ENCODE peak calls at places on chromosome X, in five cellular contexts. R is GM06990, G is BE2C, I is stomach, L is H7. P is an unnamed sample.

GRCh38 chrX:17743913-17744312 is 6.6 kb downstream of the SCML1 start:
- DNase-seq in I (no peak), R (no peak), G (no peak), L (no peak), P (no peak)

GRCh38 chrX:95058815-95059214 is 1384.8 kb downstream of the FAM133A start:
- DNase-seq in R (no peak), G (no peak), L (no peak), I (no peak), P (no peak)

GRCh38 chrX:79176028-79176427 is 31.5 kb downstream of the GPR174 start:
- DNase-seq in G (no peak), R (no peak), L (no peak), I (no peak), P (no peak)

GRCh38 chrX:16552546-16552945 is 97.4 kb upstream of the S100G start:
- DNase-seq in L (no peak), G (no peak), R (no peak), I (no peak), P (no peak)

GRCh38 chrX:72005046-72005445 is 94.4 kb downstream of the NHSL2 start:
- DNase-seq in L (no peak), I (no peak), R (no peak), G (no peak), P (no peak)

GRCh38 chrX:40209951-40210617 is 112.3 kb upstream of the BCOR start:
- DNase-seq in G (no peak), R (no peak), L (no peak), I (no peak), P (no peak)

GRCh38 chrX:123291623-123292022 is 107.5 kb downstream of the GRIA3 start:
- DNase-seq in R (no peak), I (peak; percentile 42), G (no peak), L (no peak), P (no peak)

GRCh38 chrX:41665676-41666075 is 23.1 kb upstream of the GPR34 start:
- DNase-seq in G (no peak), I (no peak), R (no peak), L (no peak), P (no peak)

GRCh38 chrX:36867143-36867542 is 141.0 kb upstream of the FAM47C start:
- DNase-seq in I (no peak), L (peak; percentile 7), G (no peak), R (no peak), P (peak; percentile 1)

GRCh38 chrX:70171636-70172035 is 5.6 kb upstream of the DGAT2L6 start:
- DNase-seq in I (no peak), R (no peak), L (no peak), G (no peak), P (no peak)

GRCh38 chrX:134377537-134377936 is 82.4 kb upstream of the HPRT1 start:
- DNase-seq in R (no peak), I (no peak), L (no peak), G (peak; percentile 39), P (peak; percentile 68)

GRCh38 chrX:8981742-8982141 is 52.2 kb downstream of the FAM9B start:
- DNase-seq in R (no peak), I (no peak), L (no peak), G (no peak), P (peak; percentile 30)

GRCh38 chrX:12446342-12447075 is 308.2 kb downstream of the FRMPD4 start:
- DNase-seq in I (no peak), L (no peak), R (no peak), G (no peak), P (no peak)

GRCh38 chrX:13428055-13428786 is 108.4 kb upstream of the ATXN3L start:
- DNase-seq in G (no peak), R (peak; percentile 18), L (peak; percentile 57), I (no peak), P (no peak)

GRCh38 chrX:21963736-21964135 is 23.2 kb downstream of the SMS start:
- DNase-seq in R (no peak), G (no peak), L (no peak), I (no peak), P (no peak)

GRCh38 chrX:136768469-136769084 is 12.2 kb downstream of the ARHGEF6 start:
- DNase-seq in I (no peak), L (peak; percentile 49), G (peak; percentile 43), R (peak; percentile 38), P (peak; percentile 63)

GRCh38 chrX:77668391-77669237 is 117.4 kb downstream of the ATRX start:
- DNase-seq in R (no peak), G (no peak), I (no peak), L (no peak), P (no peak)

GRCh38 chrX:72181178-72182125 is at the start of gene PIN4:
- DNase-seq in L (peak; percentile 86), R (peak; percentile 94), I (peak; percentile 84), G (peak; percentile 92), P (peak; percentile 96)

GRCh38 chrX:135556055-135556454 is 35.6 kb downstream of the INTS6L start:
- DNase-seq in R (peak; percentile 37), I (no peak), L (no peak), G (no peak), P (peak; percentile 15)

GRCh38 chrX:71870337-71871098 is 40.1 kb upstream of the NHSL2 start:
- DNase-seq in L (peak; percentile 65), R (no peak), G (peak; percentile 76), I (no peak), P (peak; percentile 20)

GRCh38 chrX:38172596-38172995 is 48.1 kb downstream of the SRPX start:
- DNase-seq in R (no peak), G (peak; percentile 28), I (no peak), L (no peak), P (no peak)

GRCh38 chrX:4978613-4979012 is 1250.1 kb downstream of the NLGN4X start:
- DNase-seq in R (no peak), L (no peak), G (no peak), I (no peak), P (no peak)

GRCh38 chrX:39674771-39675553 is 422.8 kb downstream of the BCOR start:
- DNase-seq in R (no peak), G (no peak), L (no peak), I (no peak), P (no peak)

GRCh38 chrX:44915361-44915868 is 42.4 kb downstream of the KDM6A start:
- DNase-seq in L (no peak), G (peak; percentile 17), R (no peak), I (no peak), P (no peak)

GRCh38 chrX:44913656-44914531 is 40.9 kb downstream of the KDM6A start:
- DNase-seq in G (no peak), I (no peak), L (no peak), R (no peak), P (no peak)

GRCh38 chrX:44908838-44909237 is 35.9 kb downstream of the KDM6A start:
- DNase-seq in L (no peak), R (no peak), G (no peak), I (no peak), P (no peak)

GRCh38 chrX:44918722-44919121 is 45.7 kb downstream of the KDM6A start:
- DNase-seq in L (no peak), R (no peak), G (no peak), I (no peak), P (no peak)

GRCh38 chrX:44914532-44915198 is 41.7 kb downstream of the KDM6A start:
- DNase-seq in R (no peak), I (no peak), G (no peak), L (no peak), P (no peak)
- H3K4me3 ChIP-seq in R (no peak overlapping the region), I (no peak overlapping the region), G (peak overlapping the region; percentile 7), L (no peak overlapping the region), P (no peak overlapping the region)

GRCh38 chrX:153646620-153647373 is at the start of gene DUSP9:
- DNase-seq in G (peak; percentile 52), R (no peak), L (peak; percentile 91), I (peak; percentile 36), P (no peak)

GRCh38 chrX:153645151-153645550 is 1.9 kb upstream of the DUSP9 start:
- DNase-seq in R (no peak), I (no peak), L (peak; percentile 37), G (no peak), P (no peak)

GRCh38 chrX:153647461-153648357 is 706 bp downstream of the DUSP9 start:
- DNase-seq in I (no peak), R (no peak), L (peak; percentile 73), G (no peak), P (no peak)

GRCh38 chrX:153644356-153645125 is 2.5 kb upstream of the DUSP9 start:
- DNase-seq in R (no peak), G (peak; percentile 41), L (peak; percentile 76), I (no peak), P (no peak)

GRCh38 chrX:153645921-153646481 is 1.0 kb upstream of the DUSP9 start:
- DNase-seq in G (no peak), R (no peak), L (peak; percentile 24), I (no peak), P (no peak)
- H3K4me3 ChIP-seq in G (no peak overlapping the region), R (no peak overlapping the region), L (no peak overlapping the region), I (no peak overlapping the region), P (no peak overlapping the region)

DNA sequence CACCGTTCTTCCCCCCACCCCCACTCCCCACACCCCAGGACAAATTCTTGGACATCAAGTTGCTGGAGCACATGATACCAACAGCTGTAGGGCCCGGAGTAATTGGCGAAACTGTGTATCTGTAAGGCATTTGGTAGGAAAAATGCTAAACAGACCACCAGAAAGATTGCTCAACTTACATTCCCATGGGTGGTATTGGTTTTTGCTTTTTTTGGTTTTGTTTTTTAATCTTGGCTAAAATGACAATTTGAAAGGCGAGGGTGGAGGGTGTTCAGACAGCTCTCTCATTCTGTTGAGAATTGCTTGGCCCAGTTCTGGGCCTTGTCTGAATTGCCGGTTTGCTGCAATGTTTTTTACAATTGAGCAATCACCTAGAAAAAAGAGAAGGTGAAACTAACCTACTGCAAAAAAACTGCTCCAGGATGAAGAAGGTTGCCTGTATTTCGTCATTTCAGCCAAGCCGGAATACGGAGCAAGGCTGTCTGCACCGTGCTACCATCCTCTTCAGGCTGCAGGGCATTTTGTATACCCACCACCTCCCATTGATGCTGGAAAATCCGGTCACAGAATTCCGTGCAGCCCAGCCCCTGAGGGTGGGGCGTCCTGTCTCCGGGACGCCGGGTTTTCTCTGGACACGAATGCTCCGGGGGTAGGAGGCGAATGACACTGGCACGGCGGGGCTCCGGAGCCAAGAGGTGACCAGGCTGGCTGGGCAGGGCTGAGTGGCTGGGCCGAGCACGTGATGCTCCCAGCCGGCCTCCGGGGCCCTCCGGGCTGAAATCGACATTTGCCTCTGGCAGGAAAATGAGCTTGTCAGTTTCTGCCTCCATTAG is at the start of gene CLCN4:
- DNase-seq in G (peak; percentile 49), I (peak; percentile 70), R (peak; percentile 51), L (peak; percentile 94), P (peak; percentile 4)
- H3K4me3 ChIP-seq in G (peak within 1 kb of the TSS; percentile 50), I (peak within 1 kb of the TSS; percentile 7), R (peak within 1 kb of the TSS; percentile 54), L (peak within 1 kb of the TSS; percentile 5), P (no peak within 1 kb of the TSS)

GRCh38 chrX:427812-428725 is 41.4 kb upstream of the PPP2R3B start:
- DNase-seq in I (no peak), R (no peak), G (no peak), L (peak; percentile 89), P (no peak)
- H3K4me3 ChIP-seq in I (no peak overlapping the region), R (no peak overlapping the region), G (no peak overlapping the region), L (peak overlapping the region; percentile 49), P (no peak overlapping the region)

GRCh38 chrX:15269618-15270521 is at the start of gene ASB9:
- DNase-seq in R (no peak), L (peak; percentile 51), I (peak; percentile 71), G (peak; percentile 11), P (peak; percentile 22)
- H3K4me3 ChIP-seq in R (no peak within 1 kb of the TSS), L (no peak within 1 kb of the TSS), I (peak within 1 kb of the TSS; percentile 4), G (no peak within 1 kb of the TSS), P (no peak within 1 kb of the TSS)

P was measured in GM12865.